ENCODE peak calls at places on chromosomes 16 and 17, in eight cellular contexts. D, L, Q, V, B, N, E and Z are unnamed samples. For H3K4me1, the result is how much of the 10 kb centered on the place peaks cover.

GRCh38 chr17:78263736-78264340 is 32.4 kb downstream of the TMEM235 start:
- DNase-seq in E (no peak), V (no peak), L (no peak), B (no peak), D (no peak), N (no peak), Q (no peak), Z (no peak)

GRCh38 chr16:27685802-27686201 is 135.9 kb downstream of the KATNIP start:
- DNase-seq in D (no peak), N (no peak), L (no peak), Q (no peak), E (no peak), B (no peak), V (no peak), Z (no peak)

GRCh38 chr16:83835972-83836566 is 28.3 kb downstream of the HSBP1 start:
- DNase-seq in V (peak), B (no peak), D (peak), E (peak), Q (no peak), N (no peak), L (no peak), Z (no peak)

GRCh38 chr16:16025214-16025968 is 76.0 kb downstream of the ABCC1 start:
- DNase-seq in B (no peak), D (peak), V (peak), Q (no peak), N (no peak), L (no peak), E (no peak), Z (no peak)

GRCh38 chr16:73015612-73016487 is 32.1 kb downstream of the ZFHX3 start:
- DNase-seq in V (no peak), E (peak), L (no peak), Q (peak), D (peak), N (peak), B (no peak), Z (no peak)

GRCh38 chr17:60832206-60832605 is 154.6 kb downstream of the BCAS3 start:
- DNase-seq in D (no peak), E (no peak), V (no peak), B (peak), N (no peak), L (no peak), Q (no peak), Z (no peak)

GRCh38 chr16:67086829-67087228 is 22.9 kb upstream of the PHAF1 start:
- DNase-seq in N (no peak), B (no peak), E (no peak), D (no peak), Q (no peak), V (no peak), L (no peak), Z (no peak)

GRCh38 chr17:72465191-72466024 is 344.6 kb downstream of the SOX9 start:
- DNase-seq in L (peak), B (no peak), V (no peak), E (peak), N (peak), Q (peak), D (peak), Z (no peak)

GRCh38 chr17:37273419-37274051 is 102.2 kb upstream of the C17orf78 start:
- DNase-seq in V (peak), L (no peak), E (no peak), D (no peak), N (no peak), Q (no peak), B (peak), Z (peak)

GRCh38 chr16:9845661-9846361 is 336.4 kb downstream of the GRIN2A start:
- DNase-seq in Q (no peak), V (no peak), E (no peak), N (no peak), D (no peak), B (no peak), L (no peak), Z (no peak)

GRCh38 chr16:3004319-3004718 is 8.4 kb upstream of the CLDN9 start:
- DNase-seq in N (no peak), Q (no peak), D (no peak), E (no peak), L (no peak), V (no peak), B (no peak), Z (no peak)

GRCh38 chr17:39668141-39668924 is at the start of gene PNMT:
- DNase-seq in V (peak), E (no peak), N (peak), L (no peak), D (peak), Q (no peak), B (peak), Z (peak)

GRCh38 chr16:48978501-48978900 is 303.1 kb downstream of the CBLN1 start:
- DNase-seq in N (no peak), D (no peak), L (no peak), E (no peak), V (no peak), B (no peak), Q (no peak), Z (no peak)

GRCh38 chr17:79842656-79843474 is 3.6 kb upstream of the CBX4 start:
- DNase-seq in V (no peak), L (no peak), D (no peak), E (no peak), Q (no peak), B (peak), N (no peak), Z (peak)

GRCh38 chr17:83179811-83180210 is 100.4 kb downstream of the METRNL start:
- DNase-seq in V (no peak), Q (no peak), L (no peak), E (no peak), D (no peak), N (no peak), B (no peak), Z (no peak)

GRCh38 chr17:10136258-10136981 is 62.0 kb downstream of the GAS7 start:
- DNase-seq in B (no peak), D (no peak), V (no peak), N (no peak), L (no peak), Q (no peak), E (no peak), Z (no peak)

GRCh38 chr17:42405963-42406495 is 17.0 kb downstream of the CAVIN1 start:
- DNase-seq in D (peak), B (peak), L (no peak), Q (no peak), N (peak), V (peak), E (no peak), Z (peak)

GRCh38 chr16:59296002-59296401 is 561.9 kb upstream of the GOT2 start:
- DNase-seq in V (no peak), Q (no peak), L (no peak), B (no peak), D (no peak), E (no peak), N (no peak), Z (peak)

GRCh38 chr17:45227101-45227591 is 5.5 kb downstream of the FMNL1 start:
- DNase-seq in D (no peak), B (no peak), L (no peak), Q (peak), N (no peak), V (no peak), E (no peak), Z (no peak)

GRCh38 chr17:2177235-2177811 is 122.4 kb downstream of the HIC1 start:
- DNase-seq in V (no peak), N (peak), B (no peak), E (no peak), L (no peak), D (no peak), Q (no peak), Z (no peak)

GRCh38 chr17:62064029-62064790 is 868 bp downstream of the MED13 start:
- DNase-seq in L (no peak), V (no peak), Q (no peak), D (peak), E (no peak), B (no peak), N (no peak), Z (no peak)

GRCh38 chr16:49398761-49399160 is 25.2 kb downstream of the C16orf78 start:
- DNase-seq in Q (no peak), B (no peak), V (no peak), E (no peak), D (no peak), N (no peak), L (no peak), Z (no peak)

GRCh38 chr16:51987519-51987918 is 559.4 kb downstream of the TOX3 start:
- DNase-seq in N (no peak), D (no peak), B (no peak), V (no peak), L (no peak), Q (no peak), E (no peak), Z (no peak)

GRCh38 chr16:81136331-81137011 is 40.3 kb upstream of the GCSH start:
- DNase-seq in V (no peak), D (no peak), E (no peak), B (no peak), L (no peak), N (no peak), Q (no peak), Z (no peak)

GRCh38 chr17:78581304-78581703 is 4.1 kb upstream of the DNAH17 start:
- DNase-seq in B (no peak), V (no peak), L (no peak), E (no peak), D (no peak), Q (no peak), N (no peak), Z (no peak)

GRCh38 chr16:19785512-19786130 is 67.5 kb downstream of the IQCK start:
- DNase-seq in L (no peak), D (no peak), Q (no peak), E (no peak), V (no peak), B (no peak), N (peak), Z (no peak)

GRCh38 chr16:73956592-73957495 is 339.8 kb upstream of the PSMD7 start:
- DNase-seq in E (peak), Q (peak), N (peak), V (peak), B (peak), D (peak), L (peak), Z (peak)

GRCh38 chr16:89375021-89375420 is 115.3 kb downstream of the ANKRD11 start:
- DNase-seq in V (no peak), B (no peak), L (no peak), N (no peak), E (no peak), D (no peak), Q (no peak), Z (no peak)

GRCh38 chr16:89373355-89374110 is 116.8 kb downstream of the ANKRD11 start:
- DNase-seq in V (no peak), D (no peak), N (no peak), L (no peak), E (no peak), Q (no peak), B (no peak), Z (no peak)

GRCh38 chr16:89371968-89372634 is 118.3 kb downstream of the ANKRD11 start:
- DNase-seq in E (no peak), D (no peak), N (no peak), B (no peak), V (no peak), L (no peak), Q (no peak), Z (no peak)

GRCh38 chr16:89375686-89376085 is 114.7 kb downstream of the ANKRD11 start:
- DNase-seq in L (no peak), E (no peak), B (no peak), N (no peak), D (no peak), Q (no peak), V (no peak), Z (no peak)

DNA sequence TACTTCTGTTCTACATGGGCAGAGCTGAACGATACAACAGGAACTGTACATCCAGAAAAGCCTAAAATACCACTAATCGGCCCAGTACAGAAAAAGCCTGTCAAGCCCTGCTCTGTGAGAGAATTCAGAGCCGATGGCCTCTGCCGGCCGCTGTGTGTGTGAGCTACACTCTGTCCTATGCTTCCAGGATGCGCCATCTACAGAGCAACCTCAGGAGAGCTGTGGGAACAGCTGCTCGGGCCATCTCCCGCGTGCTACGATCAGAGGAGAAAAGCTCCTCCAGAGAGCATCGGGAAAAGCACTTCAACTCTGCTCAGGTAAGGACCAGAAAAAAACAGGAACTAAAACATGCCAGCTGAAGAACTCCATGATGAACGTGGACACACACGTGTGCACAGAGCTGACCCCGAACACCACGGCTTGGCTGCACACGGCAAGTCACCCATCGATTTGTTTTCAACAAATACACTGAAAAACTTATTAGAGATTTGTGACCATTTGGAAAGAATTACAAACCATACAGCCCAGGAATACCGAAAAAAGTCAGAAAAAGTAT is 115.9 kb downstream of the ANKRD11 start:
- DNase-seq in B (peak), E (no peak), V (no peak), Q (no peak), L (no peak), N (no peak), D (no peak), Z (peak)
- H3K4me3 ChIP-seq in B (no peak), E (no peak), V (no peak), Q (peak), L (no peak), N (no peak), D (no peak), Z (no peak)

DNA sequence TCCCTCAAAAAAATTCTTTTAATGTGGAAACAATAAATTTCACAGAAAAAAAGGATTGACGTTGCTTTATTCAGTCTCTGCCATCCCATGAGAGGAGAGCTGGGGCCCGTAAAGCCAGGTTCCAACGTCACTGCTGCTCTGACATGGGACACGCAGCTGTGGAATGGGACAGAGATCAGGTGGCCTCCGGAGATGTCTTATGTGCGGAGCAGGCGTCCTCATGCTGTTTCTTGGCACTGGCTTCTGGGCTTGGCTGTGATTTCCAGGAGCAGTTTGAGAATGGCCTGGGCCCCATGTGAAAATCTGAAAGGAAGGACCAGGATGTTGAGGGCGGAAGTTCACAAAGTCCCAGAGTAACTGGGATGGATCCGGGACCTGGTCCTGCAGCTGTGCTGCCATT is 32.4 kb downstream of the NDEL1 start:
- DNase-seq in B (no peak), D (no peak), E (no peak), Q (no peak), L (no peak), V (no peak), N (no peak), Z (no peak)
- H3K4me1 ChIP-seq in B (under half), D (under half), E (under half), Q (under half), L (under half), V (under half), N (under half), Z (under half)

GRCh38 chr17:29368926-29369325 is 21.2 kb upstream of the TAOK1 start:
- DNase-seq in E (no peak), V (no peak), N (no peak), B (no peak), L (no peak), Q (no peak), D (no peak), Z (peak)
- TF ChIP-seq REST in E (no peak), V (no peak), N (no peak), B (no peak), L (no peak), Q (no peak), D (no peak), Z (no peak)

GRCh38 chr16:50938923-50939322 is 197.0 kb downstream of the CYLD start:
- DNase-seq in V (no peak), N (peak), B (no peak), Q (no peak), E (no peak), L (no peak), D (no peak), Z (no peak)

GRCh38 chr16:50940275-50940854 is 198.5 kb downstream of the CYLD start:
- DNase-seq in V (no peak), Q (no peak), N (no peak), D (no peak), B (no peak), L (no peak), E (no peak), Z (no peak)

GRCh38 chr16:50941651-50942050 is 199.8 kb downstream of the CYLD start:
- DNase-seq in N (no peak), E (no peak), B (no peak), L (no peak), Q (no peak), V (no peak), D (no peak), Z (no peak)

GRCh38 chr16:50942143-50942542 is 200.3 kb downstream of the CYLD start:
- DNase-seq in V (no peak), E (no peak), N (no peak), D (no peak), B (no peak), L (no peak), Q (no peak), Z (peak)

GRCh38 chr16:50939356-50939755 is 197.5 kb downstream of the CYLD start:
- DNase-seq in D (no peak), N (no peak), Q (no peak), V (no peak), B (no peak), L (no peak), E (no peak), Z (no peak)
- H3K4me3 ChIP-seq in D (no peak), N (no peak), Q (no peak), V (no peak), B (no peak), L (no peak), E (no peak), Z (no peak)

GRCh38 chr16:70687172-70687531 is 1.3 kb upstream of the MTSS2 start:
- DNase-seq in L (no peak), E (no peak), Q (no peak), V (no peak), B (no peak), D (no peak), N (no peak), Z (no peak)

GRCh38 chr16:70686376-70687171 is 721 bp upstream of the MTSS2 start:
- DNase-seq in D (no peak), Q (no peak), V (no peak), B (no peak), L (no peak), E (no peak), N (no peak), Z (no peak)

GRCh38 chr16:70685061-70685937 is 554 bp downstream of the MTSS2 start:
- DNase-seq in D (no peak), Q (no peak), L (no peak), E (no peak), N (no peak), B (peak), V (no peak), Z (no peak)

GRCh38 chr16:70684146-70685060 is 1.4 kb downstream of the MTSS2 start:
- DNase-seq in D (no peak), B (no peak), E (no peak), V (no peak), L (no peak), Q (no peak), N (no peak), Z (no peak)

DNA sequence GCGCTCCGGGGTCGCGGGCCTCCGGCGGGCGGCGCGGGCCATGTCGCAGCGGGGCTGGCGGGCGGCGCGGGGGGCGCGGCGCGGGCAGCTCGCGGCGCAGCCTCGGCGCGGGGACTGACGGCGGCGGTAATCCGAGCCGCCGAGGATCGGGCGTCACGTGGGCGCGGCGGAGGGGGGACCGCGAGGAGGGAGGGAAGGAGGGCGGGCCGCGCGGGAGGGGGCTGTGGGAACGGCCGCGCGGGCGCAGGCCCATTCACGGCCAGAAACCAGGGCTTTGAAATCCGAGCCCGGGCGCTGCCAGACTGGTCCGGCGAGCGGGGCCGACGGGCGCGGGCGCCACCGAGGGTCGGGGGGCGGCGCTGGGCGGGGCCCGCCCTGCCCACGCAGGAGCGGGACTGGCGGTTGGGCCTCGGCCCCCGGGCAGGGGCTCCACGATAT is at the start of gene MTSS2:
- DNase-seq in D (peak), E (peak), B (peak), N (peak), Q (no peak), L (no peak), V (peak), Z (peak)
- H3K4me1 ChIP-seq in D (half or more), E (half or more), B (under half), N (half or more), Q (under half), L (under half), V (half or more), Z (under half)

GRCh38 chr17:53472586-53472985 is 350.1 kb upstream of the KIF2B start:
- DNase-seq in L (no peak), E (no peak), N (no peak), D (no peak), Q (no peak), V (no peak), B (no peak), Z (no peak)

GRCh38 chr17:53466733-53467132 is 356.0 kb upstream of the KIF2B start:
- DNase-seq in V (no peak), L (no peak), B (no peak), E (no peak), D (no peak), Q (no peak), N (no peak), Z (no peak)

GRCh38 chr17:53470626-53471025 is 352.1 kb upstream of the KIF2B start:
- DNase-seq in B (no peak), D (no peak), V (no peak), Q (no peak), L (no peak), E (no peak), N (no peak), Z (no peak)
- TF ChIP-seq REST in B (no peak), D (no peak), V (no peak), Q (no peak), L (no peak), E (no peak), N (no peak), Z (peak)